ENCODE peak calls at places on chromosomes 6 and 20, in six cellular contexts. P is upper lobe of left lung; S is astrocyte; U is left lung; Q is body of pancreas; A is CD8-positive, alpha-beta T cell. I is an unnamed sample.

GRCh38 chr20:44400671-44401051 is 45.2 kb downstream of the HNF4A start:
- DNase-seq in A (no peak), U (no peak), Q (no peak), P (no peak), S (no peak), I (no peak)

GRCh38 chr6:112282217-112282616 is 27.9 kb upstream of the LAMA4 start:
- DNase-seq in U (peak), A (no peak), S (peak), P (peak), Q (no peak), I (no peak)

GRCh38 chr6:13624871-13625288 is 9.7 kb downstream of the NOL7 start:
- DNase-seq in S (no peak), U (no peak), A (no peak), P (no peak), Q (peak), I (no peak)

GRCh38 chr20:47159166-47159565 is 197.3 kb downstream of the ZMYND8 start:
- DNase-seq in Q (no peak), A (no peak), P (no peak), S (no peak), U (no peak), I (no peak)

GRCh38 chr6:134517145-134517658 is 199.3 kb upstream of the SGK1 start:
- DNase-seq in U (peak), P (peak), Q (peak), S (peak), A (no peak), I (peak)

GRCh38 chr6:150293423-150294280 is 75.2 kb upstream of the IYD start:
- DNase-seq in U (no peak), Q (no peak), S (peak), A (no peak), P (peak), I (no peak)

GRCh38 chr6:110528930-110529325 is 52.5 kb upstream of the SLC22A16 start:
- DNase-seq in A (no peak), P (no peak), Q (no peak), S (no peak), U (no peak), I (no peak)

GRCh38 chr6:17289491-17290106 is 8.4 kb downstream of the RBM24 start:
- DNase-seq in A (no peak), P (peak), S (no peak), Q (peak), U (peak), I (no peak)

GRCh38 chr20:51532577-51533191 is 9.8 kb downstream of the NFATC2 start:
- DNase-seq in P (peak), Q (peak), U (no peak), S (peak), A (no peak), I (peak)

GRCh38 chr6:34465551-34466241 is at the start of gene PACSIN1:
- DNase-seq in Q (peak), A (no peak), S (no peak), U (no peak), P (no peak), I (no peak)

GRCh38 chr20:2451939-2452732 is 18.5 kb downstream of the SNRPB start:
- DNase-seq in P (peak), A (peak), U (peak), Q (peak), S (peak), I (no peak)

GRCh38 chr6:139540276-139540675 is 165.8 kb upstream of the CITED2 start:
- DNase-seq in S (peak), A (peak), P (peak), U (peak), Q (peak), I (no peak)

GRCh38 chr6:124590001-124590400 is 372.2 kb upstream of the RNF217 start:
- DNase-seq in A (no peak), Q (no peak), P (no peak), S (no peak), U (no peak), I (no peak)

GRCh38 chr20:15834857-15835256 is 738.4 kb downstream of the KIF16B start:
- DNase-seq in U (no peak), P (no peak), Q (no peak), A (no peak), S (no peak), I (peak)

GRCh38 chr6:125588268-125588667 is 161.2 kb upstream of the HEY2 start:
- DNase-seq in U (no peak), Q (no peak), A (no peak), P (no peak), S (no peak), I (no peak)

GRCh38 chr6:65182681-65183080 is 524.3 kb downstream of the EYS start:
- DNase-seq in A (no peak), Q (peak), S (peak), P (no peak), U (no peak), I (no peak)

GRCh38 chr20:63090682-63091571 is 84.2 kb upstream of the BHLHE23 start:
- DNase-seq in Q (peak), U (peak), P (peak), A (no peak), S (no peak), I (no peak)

GRCh38 chr6:13375360-13375878 is 47.1 kb upstream of the TBC1D7 start:
- DNase-seq in A (no peak), P (no peak), U (no peak), Q (no peak), S (no peak), I (no peak)

GRCh38 chr6:128736780-128737179 is 146.2 kb upstream of the LAMA2 start:
- DNase-seq in A (no peak), P (no peak), Q (no peak), S (no peak), U (no peak), I (no peak)

GRCh38 chr20:18430172-18430826 is 36.5 kb downstream of the DZANK1 start:
- DNase-seq in S (no peak), A (no peak), Q (no peak), P (no peak), U (no peak), I (no peak)

GRCh38 chr20:31693987-31694661 is 28.5 kb downstream of the BCL2L1 start:
- DNase-seq in U (no peak), Q (no peak), S (no peak), A (no peak), P (no peak), I (no peak)

GRCh38 chr6:20680697-20681165 is 146.5 kb downstream of the CDKAL1 start:
- DNase-seq in A (no peak), P (no peak), S (no peak), Q (no peak), U (no peak), I (no peak)
- H3K27ac ChIP-seq in A (no peak), P (no peak), S (no peak), Q (no peak), U (no peak), I (no peak)

DNA sequence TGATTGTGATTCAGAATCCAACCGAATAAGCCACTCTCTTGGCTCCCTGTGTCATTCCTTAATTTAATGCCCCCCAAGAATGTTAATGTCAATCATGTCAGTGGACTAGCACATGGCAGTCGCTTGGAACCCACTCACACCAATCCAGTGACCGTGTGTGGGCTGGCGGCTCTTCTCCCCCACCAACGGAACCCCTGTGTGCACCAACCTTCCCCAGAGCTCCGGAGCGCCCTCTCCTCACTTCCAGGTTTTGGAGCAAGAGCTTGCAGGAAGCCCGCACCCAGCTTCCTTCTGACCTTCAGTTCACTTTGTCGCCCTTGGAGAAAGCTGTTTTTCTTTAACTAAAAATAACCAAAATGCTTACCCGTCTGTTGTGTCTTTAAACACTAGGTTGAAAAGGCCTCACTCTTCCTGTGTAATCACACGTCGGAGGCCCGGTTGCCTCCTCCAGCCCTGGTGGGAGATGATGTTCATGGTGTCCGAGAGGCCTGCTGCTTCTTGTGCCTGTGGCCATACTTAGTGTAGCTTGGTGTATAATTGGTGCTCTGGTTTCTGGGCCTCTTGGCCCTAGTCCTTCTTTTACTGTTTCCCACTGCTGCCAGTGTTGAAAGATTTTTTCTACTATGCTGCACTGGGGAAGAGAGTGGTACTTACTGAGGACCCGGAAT is 17.8 kb upstream of the MAP1LC3A start:
- DNase-seq in S (no peak), P (no peak), U (no peak), Q (no peak), A (no peak), I (no peak)
- H3K27ac ChIP-seq in S (no peak), P (no peak), U (no peak), Q (no peak), A (no peak), I (no peak)

GRCh38 chr20:61646986-61647385 is 394.9 kb downstream of the CDH4 start:
- DNase-seq in Q (no peak), P (no peak), A (no peak), U (no peak), S (no peak), I (no peak)
- H3K27ac ChIP-seq in Q (no peak), P (no peak), A (no peak), U (no peak), S (no peak), I (no peak)

DNA sequence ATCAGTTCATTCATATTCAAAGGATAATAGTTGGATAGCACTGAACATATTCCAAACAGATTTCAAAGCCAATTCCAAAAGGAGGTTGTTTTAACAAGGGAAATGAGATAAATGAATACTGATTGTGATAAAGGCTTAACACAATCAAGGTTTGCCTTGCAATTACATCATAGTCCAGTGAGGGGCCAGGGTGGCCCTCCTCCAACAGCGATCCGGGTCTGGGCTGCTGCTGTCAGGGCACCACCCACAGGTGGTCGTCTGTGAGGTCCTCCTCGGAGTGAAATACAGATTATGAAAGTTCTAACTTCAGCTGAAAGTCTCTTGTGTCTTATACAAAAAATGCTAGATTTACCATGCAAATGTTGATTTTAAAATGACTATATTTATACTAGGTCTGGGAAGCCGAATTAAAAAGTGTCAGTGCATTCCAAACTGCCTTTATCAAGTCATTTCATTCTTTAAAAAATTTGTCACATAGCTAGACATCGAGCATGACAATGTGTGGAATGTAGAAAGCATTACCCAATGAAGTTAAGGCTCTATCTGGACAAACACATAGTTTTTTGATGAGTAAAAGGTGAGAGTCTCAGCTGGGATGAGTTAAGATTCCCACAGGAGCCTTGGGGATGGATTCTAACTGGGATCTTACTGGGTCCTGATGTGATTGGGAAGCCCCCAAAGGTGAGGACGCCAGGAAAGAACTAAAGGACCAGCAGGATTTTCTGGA is 65.9 kb upstream of the SLC22A23 start:
- DNase-seq in P (no peak), S (peak), U (no peak), A (no peak), Q (no peak), I (no peak)
- H3K27ac ChIP-seq in P (no peak), S (peak), U (no peak), A (no peak), Q (no peak), I (no peak)

GRCh38 chr20:24109537-24109936 is 121.0 kb upstream of the GGTLC1 start:
- DNase-seq in U (no peak), S (no peak), A (no peak), P (no peak), Q (no peak), I (no peak)

GRCh38 chr20:24116611-24117010 is 128.0 kb upstream of the GGTLC1 start:
- DNase-seq in S (no peak), P (no peak), U (no peak), A (no peak), Q (no peak), I (no peak)

GRCh38 chr20:24109008-24109407 is 120.4 kb upstream of the GGTLC1 start:
- DNase-seq in S (no peak), P (no peak), A (no peak), U (no peak), Q (no peak), I (no peak)

GRCh38 chr20:24112360-24112759 is 123.8 kb upstream of the GGTLC1 start:
- DNase-seq in Q (no peak), S (no peak), A (no peak), U (no peak), P (no peak), I (no peak)

DNA sequence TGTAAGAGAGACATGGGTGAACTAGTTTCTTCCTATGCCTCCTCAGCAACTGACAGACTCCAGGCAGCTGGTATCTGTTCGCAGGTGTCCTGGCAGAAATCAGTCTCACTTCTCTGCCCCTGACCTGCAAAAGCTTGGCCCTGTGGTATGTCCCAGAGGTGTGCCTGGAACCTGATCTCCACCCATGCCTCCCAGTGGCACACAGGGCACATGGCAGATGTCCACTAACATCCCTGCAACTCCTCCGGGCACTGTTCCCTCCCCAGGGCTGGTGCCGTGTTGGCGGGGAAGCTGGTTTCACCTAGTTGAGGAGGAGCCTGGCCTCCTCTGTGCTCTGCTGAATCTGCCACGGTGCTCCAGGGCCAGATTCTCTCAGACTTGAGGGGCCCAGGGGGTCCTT is 123.3 kb upstream of the GGTLC1 start:
- DNase-seq in S (no peak), P (no peak), U (no peak), A (no peak), Q (no peak), I (no peak)
- H3K27ac ChIP-seq in S (no peak), P (no peak), U (no peak), A (no peak), Q (no peak), I (no peak)

GRCh38 chr20:36950432-36951197 is 893 bp downstream of the SAMHD1 start:
- DNase-seq in S (no peak), Q (peak), U (peak), A (no peak), P (peak), I (no peak)

GRCh38 chr20:36951977-36952738 is 650 bp upstream of the SAMHD1 start:
- DNase-seq in A (no peak), S (no peak), P (no peak), U (no peak), Q (peak), I (no peak)

GRCh38 chr20:36956674-36957073 is 5.2 kb upstream of the SAMHD1 start:
- DNase-seq in Q (no peak), P (no peak), U (no peak), S (no peak), A (no peak), I (no peak)

GRCh38 chr20:36951198-36951976 is at the start of gene SAMHD1:
- DNase-seq in S (peak), A (peak), U (peak), P (peak), Q (peak), I (peak)
- H3K27ac ChIP-seq in S (no peak), A (peak), U (peak), P (peak), Q (peak), I (peak)

GRCh38 chr6:132132911-132133639 is 181.9 kb upstream of the CCN2 start:
- DNase-seq in Q (no peak), U (no peak), A (no peak), P (no peak), S (peak), I (peak)
- H3K27ac ChIP-seq in Q (peak), U (no peak), A (no peak), P (no peak), S (peak), I (peak)

DNA sequence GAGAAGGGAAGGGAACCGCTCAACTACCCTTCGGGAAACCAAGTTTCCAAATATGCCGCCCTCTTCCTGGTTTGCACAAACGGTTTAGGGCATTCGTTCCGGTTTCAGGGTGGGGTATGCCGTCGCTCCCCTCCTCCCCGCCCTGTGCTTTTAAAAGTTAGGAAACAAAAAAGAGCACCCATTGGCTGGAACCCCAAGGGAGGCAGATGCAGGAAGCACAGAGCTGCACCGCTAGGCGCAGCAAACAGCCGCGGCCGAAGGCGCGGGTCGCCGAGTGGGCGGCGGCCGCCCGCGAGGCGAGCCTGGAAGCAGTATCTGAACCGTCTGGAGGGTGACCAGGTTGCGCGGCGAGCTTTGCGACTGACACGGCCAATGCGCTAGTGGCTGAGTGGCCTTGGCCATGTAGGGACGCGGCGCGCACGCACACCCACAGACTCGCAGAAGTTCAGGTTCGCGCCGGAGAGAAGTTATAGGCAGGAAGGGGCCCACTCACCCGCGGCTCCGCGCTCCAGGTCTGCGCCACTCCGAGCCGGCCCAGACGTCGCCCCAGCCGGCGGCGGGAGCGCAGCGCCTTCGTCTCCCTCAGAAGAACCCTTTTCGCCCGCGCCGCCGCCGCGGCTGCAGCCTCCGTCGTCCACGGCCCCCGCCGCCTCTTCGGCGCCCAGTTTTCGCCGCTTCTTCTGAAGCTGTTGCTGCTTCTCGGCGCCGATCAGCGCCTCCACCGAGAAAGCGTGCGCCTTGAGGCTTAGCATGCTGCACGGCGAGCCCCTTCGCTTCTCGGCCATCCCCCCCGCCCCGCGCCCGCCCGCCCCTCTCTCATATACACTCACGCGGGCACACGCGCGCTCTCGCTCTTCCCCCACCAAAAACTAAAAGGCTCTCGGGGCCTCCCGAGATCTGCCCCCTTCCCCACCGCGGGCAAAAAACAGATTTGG is 734 bp downstream of the TBX18 start:
- DNase-seq in A (no peak), S (peak), U (no peak), Q (peak), P (no peak), I (no peak)
- H3K27ac ChIP-seq in A (no peak), S (peak), U (no peak), Q (peak), P (no peak), I (no peak)

DNA sequence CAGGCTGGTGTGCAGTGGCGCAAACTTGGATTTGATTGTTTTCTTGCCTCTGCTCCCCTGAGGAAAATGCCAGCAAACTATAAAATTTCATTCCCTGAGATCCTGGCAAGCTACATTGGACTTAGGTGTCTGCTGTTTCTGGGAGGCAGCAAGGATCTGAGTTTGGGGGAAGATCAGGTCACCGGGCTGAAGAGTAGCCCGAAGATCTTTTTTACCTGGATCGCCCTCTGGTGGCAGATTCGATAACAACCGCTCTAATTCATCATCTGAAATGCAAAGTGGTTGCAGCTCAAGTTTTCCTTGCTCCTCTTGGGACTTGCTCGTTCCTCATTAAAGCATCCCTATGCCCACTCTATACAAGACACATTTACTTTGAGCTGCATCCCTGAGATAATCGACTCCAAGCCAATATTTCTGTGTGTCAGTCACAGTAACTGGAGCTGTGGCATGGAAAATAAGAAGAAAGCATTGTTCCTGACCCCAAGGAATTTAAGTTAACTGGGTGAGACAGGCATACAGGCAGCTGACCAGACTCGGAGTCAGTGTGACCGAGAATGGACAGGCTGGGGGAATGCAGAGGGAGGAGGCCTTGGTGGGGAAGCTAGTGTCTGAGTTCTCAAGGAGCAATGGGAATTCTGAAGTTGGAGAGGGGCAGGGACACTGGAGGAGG is 131.8 kb upstream of the PROKR2 start:
- DNase-seq in Q (peak), U (no peak), P (peak), S (peak), A (no peak), I (no peak)
- H3K27ac ChIP-seq in Q (no peak), U (no peak), P (no peak), S (no peak), A (no peak), I (no peak)